ENCODE peak calls at places on chromosomes 12 and 14, in eight cellular contexts. I is colonic mucosa, J is COR-L47, T is NCI-H510A treated with DMSO at 0.1 percent for 48 hours, Q is activated T-cell treated with anti-CD3 and anti-CD28 coated beads for 48 hours, S is T-cell, G is A549, X is HT-29. K is an unnamed sample.

GRCh38 chr14:38125484-38125912 is 82.2 kb upstream of the SSTR1 start:
- DNase-seq in I (no peak), J (peak), T (peak), Q (no peak), S (no peak), G (no peak), X (no peak), K (peak)

GRCh38 chr12:24907464-24907863 is 41.4 kb downstream of the BCAT1 start:
- DNase-seq in I (no peak), J (no peak), T (no peak), Q (no peak), S (no peak), G (no peak), X (no peak), K (no peak)

GRCh38 chr12:88706286-88706685 is 126.0 kb upstream of the KITLG start:
- DNase-seq in I (no peak), J (no peak), T (no peak), Q (no peak), S (no peak), G (no peak), X (no peak), K (no peak)

GRCh38 chr14:101426466-101426865 is 134.8 kb upstream of the DIO3 start:
- DNase-seq in I (no peak), J (no peak), T (no peak), Q (no peak), S (no peak), G (no peak), X (no peak), K (no peak)

GRCh38 chr12:89661706-89662330 is 46.8 kb downstream of the ATP2B1 start:
- DNase-seq in I (no peak), J (no peak), T (no peak), Q (no peak), S (no peak), G (no peak), X (no peak), K (no peak)

GRCh38 chr12:114508529-114509129 is 102.7 kb upstream of the TBX5 start:
- DNase-seq in I (peak), J (peak), T (peak), Q (peak), S (no peak), G (peak), X (peak), K (peak)

GRCh38 chr14:90811641-90812040 is 4.6 kb downstream of the TTC7B start:
- DNase-seq in I (no peak), J (no peak), T (no peak), Q (no peak), S (no peak), G (no peak), X (no peak), K (no peak)

GRCh38 chr14:58763210-58763609 is 125.4 kb downstream of the DACT1 start:
- DNase-seq in I (no peak), J (no peak), T (no peak), Q (no peak), S (no peak), G (no peak), X (no peak), K (no peak)

GRCh38 chr14:22071001-22071400 is 397.4 kb upstream of the OR4E1 start:
- DNase-seq in I (no peak), J (no peak), T (no peak), Q (no peak), S (peak), G (no peak), X (no peak), K (peak)